ENCODE peak calls at places on chromosomes 13 and 19, in five cellular contexts. W, F, A, Y and M are unnamed samples.

GRCh38 chr13:78012046-78012445 is 93.4 kb upstream of the EDNRB start:
- DNase-seq in W (no peak), A (no peak), Y (no peak), F (no peak), M (no peak)

GRCh38 chr19:45179063-45179847 is 671 bp downstream of the BLOC1S3 start:
- DNase-seq in F (no peak), Y (peak; percentile 81), A (no peak), W (peak; percentile 44), M (no peak)

GRCh38 chr13:45195421-45195820 is 5.4 kb downstream of the KCTD4 start:
- DNase-seq in W (no peak), A (no peak), F (no peak), Y (no peak), M (no peak)

GRCh38 chr19:2495651-2496316 is 19.9 kb downstream of the GADD45B start:
- DNase-seq in W (no peak), F (no peak), A (peak; percentile 82), Y (no peak), M (no peak)

GRCh38 chr13:32781906-32782305 is 195.7 kb downstream of the PDS5B start:
- DNase-seq in A (no peak), W (no peak), Y (no peak), F (no peak), M (no peak)

GRCh38 chr13:22175211-22175610 is 504.3 kb downstream of the FGF9 start:
- DNase-seq in F (no peak), Y (no peak), A (no peak), W (no peak), M (no peak)

GRCh38 chr19:11767633-11768133 is 883 bp downstream of the ZNF441 start:
- DNase-seq in F (no peak), A (peak; percentile 66), Y (peak; percentile 82), W (peak; percentile 60), M (peak; percentile 72)

GRCh38 chr13:73325351-73326214 is 266.8 kb downstream of the KLF5 start:
- DNase-seq in A (no peak), W (no peak), Y (no peak), F (no peak), M (peak; percentile 34)

GRCh38 chr13:26155568-26155967 is 66.5 kb downstream of the RNF6 start:
- DNase-seq in F (no peak), W (no peak), A (no peak), Y (no peak), M (no peak)

GRCh38 chr13:37192986-37193385 is 87.5 kb upstream of the CSNK1A1L start:
- DNase-seq in Y (no peak), A (no peak), F (no peak), W (no peak), M (no peak)

GRCh38 chr19:31527443-31527842 is 178.2 kb upstream of the TSHZ3 start:
- DNase-seq in Y (no peak), W (no peak), A (no peak), F (no peak), M (no peak)
- H3K27ac ChIP-seq in Y (no peak overlapping the region), W (no peak overlapping the region), A (no peak overlapping the region), F (no peak overlapping the region), M (no peak overlapping the region)

GRCh38 chr19:10187315-10187714 is 7.4 kb downstream of the DNMT1 start:
- DNase-seq in F (no peak), A (no peak), W (no peak), Y (no peak), M (no peak)
- H3K27ac ChIP-seq in F (no peak overlapping the region), A (no peak overlapping the region), W (no peak overlapping the region), Y (no peak overlapping the region), M (no peak overlapping the region)

GRCh38 chr19:16324064-16324383 is 602 bp upstream of the KLF2 start:
- DNase-seq in F (no peak), Y (no peak), W (no peak), A (no peak), M (no peak)

GRCh38 chr19:16326401-16327130 is 1.9 kb downstream of the KLF2 start:
- DNase-seq in A (no peak), F (no peak), Y (peak; percentile 68), W (no peak), M (no peak)

GRCh38 chr19:16325671-16326400 is 1.2 kb downstream of the KLF2 start:
- DNase-seq in W (peak; percentile 22), Y (peak; percentile 76), F (peak; percentile 51), A (peak; percentile 78), M (no peak)

GRCh38 chr19:16324384-16325160 is at the start of gene KLF2:
- DNase-seq in A (peak; percentile 98), F (peak; percentile 78), W (peak; percentile 89), Y (peak; percentile 98), M (peak; percentile 28)

GRCh38 chr19:16325161-16325527 is 518 bp downstream of the KLF2 start:
- DNase-seq in W (peak; percentile 38), F (peak; percentile 17), Y (peak; percentile 81), A (peak; percentile 77), M (no peak)
- H3K27ac ChIP-seq in W (peak overlapping the region; percentile 80), F (no peak overlapping the region), Y (peak overlapping the region; percentile 96), A (peak overlapping the region; percentile 99), M (no peak overlapping the region)

GRCh38 chr13:24007979-24008620 is 110.8 kb upstream of the C1QTNF9B start:
- DNase-seq in F (no peak), A (no peak), W (no peak), Y (no peak), M (no peak)

GRCh38 chr13:24006520-24007248 is 109.4 kb upstream of the C1QTNF9B start:
- DNase-seq in F (no peak), W (no peak), A (no peak), Y (no peak), M (no peak)

GRCh38 chr13:24011266-24011665 is 114.0 kb upstream of the C1QTNF9B start:
- DNase-seq in A (no peak), F (no peak), Y (no peak), W (no peak), M (no peak)

GRCh38 chr13:24005711-24006281 is 108.5 kb upstream of the C1QTNF9B start:
- DNase-seq in W (no peak), Y (no peak), F (no peak), A (no peak), M (no peak)

DNA sequence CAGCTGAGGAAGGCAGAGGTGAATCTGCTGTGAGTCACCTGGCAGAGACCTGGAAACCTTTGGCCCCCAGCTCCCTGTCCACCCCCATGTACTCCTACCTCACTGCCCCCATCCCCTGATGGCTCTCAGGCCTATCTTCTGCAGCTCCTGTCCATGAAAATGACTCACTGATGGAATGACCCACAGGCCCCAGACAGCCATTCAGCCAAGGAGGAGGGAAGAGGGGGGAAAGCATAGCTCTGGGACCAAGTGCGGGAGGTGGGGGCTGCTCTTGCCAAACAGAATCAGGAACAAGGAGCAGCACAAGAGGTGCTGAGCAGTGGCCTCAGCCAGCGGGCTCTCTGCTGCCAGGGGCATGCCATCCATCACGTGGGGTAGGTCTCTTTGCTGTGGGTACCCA is 111.4 kb upstream of the C1QTNF9B start:
- DNase-seq in F (no peak), W (no peak), A (no peak), Y (no peak), M (no peak)
- H3K27ac ChIP-seq in F (no peak overlapping the region), W (no peak overlapping the region), A (no peak overlapping the region), Y (no peak overlapping the region), M (no peak overlapping the region)